ENCODE peak calls at places on chromosomes 6 and 20, in six cellular contexts. P is heart right ventricle, B is Peyer's patch, C is thoracic aorta, I is pancreas, R is sigmoid colon. D is an unnamed sample.

GRCh38 chr20:41395669-41396664 is 29.3 kb upstream of the EMILIN3 start:
- DNase-seq in P (peak; percentile 44), B (no peak), C (no peak), I (no peak), R (no peak), D (no peak)

GRCh38 chr6:53771780-53772624 is 22.8 kb upstream of the LRRC1 start:
- DNase-seq in P (no peak), B (no peak), C (no peak), I (no peak), R (no peak), D (no peak)

GRCh38 chr20:694496-694895 is 18.9 kb upstream of the SCRT2 start:
- DNase-seq in P (no peak), B (no peak), C (no peak), I (no peak), R (peak; percentile 19), D (no peak)

GRCh38 chr6:501891-502601 is 110.5 kb downstream of the IRF4 start:
- DNase-seq in P (no peak), B (no peak), C (no peak), I (no peak), R (no peak), D (no peak)

GRCh38 chr6:51303313-51303712 is 484.6 kb downstream of the TFAP2B start:
- DNase-seq in P (no peak), B (no peak), C (no peak), I (no peak), R (no peak), D (no peak)

GRCh38 chr6:151022492-151022891 is 157.0 kb downstream of the MTHFD1L start:
- DNase-seq in P (no peak), B (no peak), C (no peak), I (no peak), R (no peak), D (no peak)

GRCh38 chr20:33995053-33995816 is 1.5 kb downstream of the RALY start:
- DNase-seq in P (no peak), B (no peak), C (no peak), I (no peak), R (no peak), D (no peak)

GRCh38 chr6:64890609-64891008 is 816.4 kb downstream of the EYS start:
- DNase-seq in P (no peak), B (no peak), C (no peak), I (no peak), R (no peak), D (no peak)

GRCh38 chr6:77173472-77174074 is 289.7 kb downstream of the HTR1B start:
- DNase-seq in P (no peak), B (no peak), C (no peak), I (no peak), R (no peak), D (no peak)
- TF ChIP-seq CTCF in P (no peak), B (no peak), C (no peak), I (no peak), R (no peak), D (no peak)

GRCh38 chr20:63134201-63134612 is 81.7 kb downstream of the YTHDF1 start:
- DNase-seq in P (no peak), B (peak; percentile 32), C (no peak), I (no peak), R (peak; percentile 52), D (no peak)
- H3K4me1 ChIP-seq in P (no peaks in the 10 kb centered on the region), B (no peaks in the 10 kb centered on the region), C (no peaks in the 10 kb centered on the region), I (no peaks in the 10 kb centered on the region), R (no peaks in the 10 kb centered on the region), D (no peaks in the 10 kb centered on the region)

GRCh38 chr20:31392836-31393235 is 2.4 kb upstream of the DEFB119 start:
- DNase-seq in P (no peak), B (no peak), C (no peak), I (no peak), R (no peak), D (no peak)
- H3K9me3 ChIP-seq in P (no peaks in the 10 kb centered on the region), B (no peaks in the 10 kb centered on the region), C (no peaks in the 10 kb centered on the region), I (no peaks in the 10 kb centered on the region), R (no peaks in the 10 kb centered on the region), D (no peaks in the 10 kb centered on the region)

GRCh38 chr6:55511124-55511820 is 67.7 kb downstream of the HMGCLL1 start:
- DNase-seq in P (no peak), B (no peak), C (no peak), I (no peak), R (no peak), D (no peak)

GRCh38 chr6:55512904-55513303 is 66.1 kb downstream of the HMGCLL1 start:
- DNase-seq in P (no peak), B (no peak), C (no peak), I (no peak), R (no peak), D (no peak)
- TF ChIP-seq CTCF in P (no peak), B (no peak), C (no peak), I (no peak), R (no peak), D (no peak)

DNA sequence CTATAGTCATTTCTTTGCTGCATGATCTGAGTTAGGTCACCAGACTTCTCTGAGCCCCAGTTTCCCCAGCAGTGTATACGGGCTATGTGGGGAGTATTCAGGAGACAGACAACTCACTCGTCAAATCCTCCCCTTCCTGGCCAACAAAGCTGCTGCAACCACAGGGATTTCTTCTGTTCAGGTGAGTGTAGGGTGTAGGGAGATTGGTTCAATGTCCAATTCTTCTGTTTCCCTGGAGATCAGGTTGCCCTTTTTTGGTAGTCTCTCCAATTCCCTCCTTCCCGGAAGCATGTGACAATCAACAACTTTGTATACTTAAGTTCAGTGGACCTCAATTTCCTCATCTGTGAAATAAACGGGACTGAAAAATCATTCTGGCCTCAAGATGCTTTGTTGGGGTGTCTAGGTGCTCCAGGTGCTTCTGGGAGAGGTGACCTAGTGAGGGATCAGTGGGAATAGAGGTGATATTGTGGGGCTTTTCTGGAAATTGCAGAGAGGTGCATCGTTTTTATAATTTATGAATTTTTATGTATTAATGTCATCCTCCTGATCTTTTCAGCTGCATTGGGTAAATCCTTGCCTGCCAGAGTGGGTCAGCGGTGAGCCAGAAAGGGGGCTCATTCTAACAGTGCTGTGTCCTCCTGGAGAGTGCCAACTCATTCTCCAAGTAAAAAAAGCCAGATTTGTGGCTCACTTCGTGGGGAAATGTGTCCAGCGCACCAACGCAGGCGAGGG is 594 bp upstream of the CDKN1A start:
- DNase-seq in P (no peak), B (no peak), C (no peak), I (no peak), R (no peak), D (no peak)
- H3K4me1 ChIP-seq in P (peaks cover 9% of the 10 kb centered on the region), B (peaks cover 24% of the 10 kb centered on the region), C (peaks cover 42% of the 10 kb centered on the region), I (peaks cover 30% of the 10 kb centered on the region), R (no peaks in the 10 kb centered on the region), D (peaks cover 32% of the 10 kb centered on the region)

GRCh38 chr20:19019734-19020364 is 192.6 kb upstream of the SLC24A3 start:
- DNase-seq in P (no peak), B (no peak), C (no peak), I (no peak), R (no peak), D (no peak)
- H3K9me3 ChIP-seq in P (no peaks in the 10 kb centered on the region), B (no peaks in the 10 kb centered on the region), C (no peaks in the 10 kb centered on the region), I (no peaks in the 10 kb centered on the region), R (no peaks in the 10 kb centered on the region), D (no peaks in the 10 kb centered on the region)

GRCh38 chr6:92124126-92124525 is 1295.2 kb downstream of the EPHA7 start:
- DNase-seq in P (no peak), B (no peak), C (no peak), I (no peak), R (no peak), D (no peak)

GRCh38 chr6:92125681-92126080 is 1293.7 kb downstream of the EPHA7 start:
- DNase-seq in P (no peak), B (no peak), C (no peak), I (no peak), R (no peak), D (no peak)

GRCh38 chr6:92126088-92126487 is 1293.3 kb downstream of the EPHA7 start:
- DNase-seq in P (no peak), B (no peak), C (no peak), I (no peak), R (no peak), D (no peak)

GRCh38 chr6:92121228-92121627 is 1298.1 kb downstream of the EPHA7 start:
- DNase-seq in P (no peak), B (no peak), C (no peak), I (no peak), R (no peak), D (no peak)

GRCh38 chr6:92122746-92123145 is 1296.6 kb downstream of the EPHA7 start:
- DNase-seq in P (no peak), B (no peak), C (no peak), I (no peak), R (no peak), D (no peak)
- TF ChIP-seq CTCF in P (peak; percentile 30), B (no peak), C (peak; percentile 33), I (peak; percentile 11), R (no peak), D (no peak)

DNA sequence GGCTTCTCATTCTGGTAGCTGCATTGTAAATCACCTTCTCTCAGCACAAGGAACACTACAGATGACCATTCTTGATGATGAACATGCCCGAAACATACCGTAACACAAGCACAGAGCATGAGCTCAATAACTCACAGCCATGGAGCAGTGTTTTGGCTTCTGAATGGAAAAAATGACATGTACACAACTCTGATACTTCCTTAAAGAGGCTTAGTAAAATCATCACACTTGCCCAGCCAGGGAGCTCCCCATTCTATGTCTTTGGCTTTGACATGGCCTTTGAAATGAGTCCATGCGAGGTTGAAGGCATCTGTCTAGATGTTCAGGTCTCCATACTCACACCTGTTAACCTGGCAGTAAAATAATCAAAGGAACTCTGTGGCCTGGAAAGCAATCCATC is 87.6 kb downstream of the MYB start:
- DNase-seq in P (no peak), B (no peak), C (no peak), I (no peak), R (no peak), D (no peak)
- H3K4me1 ChIP-seq in P (no peaks in the 10 kb centered on the region), B (no peaks in the 10 kb centered on the region), C (no peaks in the 10 kb centered on the region), I (no peaks in the 10 kb centered on the region), R (no peaks in the 10 kb centered on the region), D (no peaks in the 10 kb centered on the region)

D was measured in gastrocnemius medialis.